ENCODE peak calls at places on chromosomes 5 and 9, in eight cellular contexts. H, J, O, X, F, I, K and S are unnamed samples.

GRCh38 chr5:119360905-119361605 is 5.2 kb downstream of the TNFAIP8 start:
- DNase-seq in F (no peak), K (no peak), O (peak; percentile 77), X (no peak), J (no peak), H (no peak), I (no peak), S (no peak)

GRCh38 chr5:65924366-65925093 is 1.8 kb upstream of the ERBIN start:
- DNase-seq in K (no peak), J (no peak), X (no peak), F (no peak), H (peak; percentile 18), O (peak; percentile 1), I (no peak), S (no peak)

GRCh38 chr5:150155258-150156032 is at the start of gene PDGFRB:
- DNase-seq in K (peak; percentile 95), F (no peak), J (no peak), X (peak; percentile 76), I (peak; percentile 91), O (no peak), H (peak; percentile 89), S (peak; percentile 89)

GRCh38 chr5:123180178-123180577 is 91.1 kb downstream of the PRDM6 start:
- DNase-seq in H (no peak), O (no peak), K (no peak), F (no peak), X (no peak), J (no peak), I (peak; percentile 12), S (no peak)

GRCh38 chr5:179822444-179822990 is 1.8 kb downstream of the SQSTM1 start:
- DNase-seq in O (no peak), X (no peak), J (no peak), F (no peak), K (no peak), I (no peak), H (no peak), S (no peak)

GRCh38 chr9:89676281-89676680 is 71.5 kb downstream of the GADD45G start:
- DNase-seq in K (no peak), O (no peak), F (no peak), X (no peak), I (peak; percentile 70), H (peak; percentile 69), J (no peak), S (no peak)

GRCh38 chr5:28743362-28743761 is 1705.0 kb upstream of the CDH9 start:
- DNase-seq in F (no peak), X (no peak), J (no peak), H (no peak), K (no peak), I (no peak), O (no peak), S (no peak)

GRCh38 chr5:80204808-80205614 is 50.8 kb downstream of the SERINC5 start:
- DNase-seq in F (no peak), X (no peak), J (no peak), I (peak; percentile 36), O (no peak), K (no peak), H (peak; percentile 38), S (peak; percentile 88)

GRCh38 chr5:76133967-76134366 is 50.8 kb downstream of the SV2C start:
- DNase-seq in H (no peak), X (no peak), I (no peak), K (no peak), J (no peak), O (no peak), F (no peak), S (no peak)

GRCh38 chr9:136331556-136332481 is 4.5 kb downstream of the GPSM1 start:
- DNase-seq in K (no peak), O (no peak), I (no peak), J (no peak), F (no peak), X (no peak), H (no peak), S (no peak)

DNA sequence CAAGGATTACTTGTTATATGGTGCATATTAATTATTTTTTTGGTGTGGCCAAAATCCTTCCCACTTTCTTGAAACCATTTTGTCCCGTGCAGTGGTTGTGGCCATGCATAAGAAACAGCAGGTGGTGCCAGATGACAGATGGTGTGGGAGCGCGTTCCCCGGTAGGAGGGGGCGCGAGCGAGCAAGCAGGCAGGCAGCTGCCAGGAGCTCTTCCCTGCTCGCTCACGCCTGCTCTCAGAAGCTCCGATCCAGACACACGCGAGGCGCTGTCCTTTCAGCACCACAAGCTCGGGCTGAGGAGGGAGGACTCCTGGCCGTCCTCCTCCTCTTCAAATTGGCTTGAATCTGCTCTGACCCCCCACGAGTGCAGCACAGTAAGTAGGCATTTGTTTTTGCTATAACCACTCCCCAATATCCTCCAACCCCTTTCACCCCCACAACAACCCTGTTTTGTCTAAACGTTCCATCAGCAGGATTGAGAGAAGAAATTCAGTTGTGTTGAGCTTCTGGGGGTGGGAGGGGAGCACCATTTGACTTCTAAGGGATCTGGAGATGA is at the start of gene NSG2:
- DNase-seq in H (peak; percentile 80), F (peak; percentile 91), I (peak; percentile 77), O (peak; percentile 95), X (peak; percentile 95), K (no peak), J (peak; percentile 16), S (peak; percentile 92)
- H3K27ac ChIP-seq in H (no peak within 1 kb of the TSS), F (no peak within 1 kb of the TSS), I (no peak within 1 kb of the TSS), O (no peak within 1 kb of the TSS), X (no peak within 1 kb of the TSS), K (no peak within 1 kb of the TSS), J (no peak within 1 kb of the TSS), S (no peak within 1 kb of the TSS)

DNA sequence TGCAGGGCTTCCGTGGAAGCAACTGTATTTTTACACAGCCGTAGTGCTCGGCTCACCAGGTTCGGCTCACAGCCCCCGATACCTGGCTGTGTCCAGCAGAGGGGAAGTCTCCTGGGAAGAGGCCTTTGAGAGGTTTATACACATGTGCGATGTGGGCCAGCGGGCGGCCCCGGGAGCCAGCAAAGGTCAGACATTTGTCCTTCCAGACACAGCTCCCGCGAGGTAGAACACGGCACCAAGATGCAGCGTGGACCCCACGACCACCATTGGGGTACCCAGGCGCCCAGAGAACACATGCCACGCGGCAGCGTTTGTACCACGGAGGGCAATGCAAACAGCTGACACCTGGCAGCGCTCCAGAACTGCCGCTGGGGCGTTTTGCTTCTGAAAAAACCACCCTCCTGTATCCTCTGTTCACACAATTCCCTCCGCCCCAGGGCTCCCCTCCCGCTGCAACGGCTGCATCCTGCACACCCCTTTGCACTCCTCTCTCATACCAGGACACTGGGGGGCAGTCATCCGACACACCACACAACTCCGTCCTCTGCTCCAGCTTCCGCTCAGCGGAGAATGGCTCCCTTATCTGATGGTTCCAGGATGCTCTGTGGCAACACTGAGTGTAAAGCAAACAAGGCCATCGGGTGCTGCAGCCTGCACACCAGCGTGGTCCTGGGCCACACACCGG is 235.3 kb downstream of the SYK start:
- DNase-seq in X (peak; percentile 78), J (no peak), F (peak; percentile 91), O (peak; percentile 85), K (peak; percentile 91), I (peak; percentile 81), H (peak; percentile 76), S (peak; percentile 83)
- H3K27ac ChIP-seq in X (no peak overlapping the region), J (no peak overlapping the region), F (peak overlapping the region; percentile 66), O (peak overlapping the region; percentile 88), K (peak overlapping the region; percentile 65), I (peak overlapping the region; percentile 74), H (no peak overlapping the region), S (no peak overlapping the region)

DNA sequence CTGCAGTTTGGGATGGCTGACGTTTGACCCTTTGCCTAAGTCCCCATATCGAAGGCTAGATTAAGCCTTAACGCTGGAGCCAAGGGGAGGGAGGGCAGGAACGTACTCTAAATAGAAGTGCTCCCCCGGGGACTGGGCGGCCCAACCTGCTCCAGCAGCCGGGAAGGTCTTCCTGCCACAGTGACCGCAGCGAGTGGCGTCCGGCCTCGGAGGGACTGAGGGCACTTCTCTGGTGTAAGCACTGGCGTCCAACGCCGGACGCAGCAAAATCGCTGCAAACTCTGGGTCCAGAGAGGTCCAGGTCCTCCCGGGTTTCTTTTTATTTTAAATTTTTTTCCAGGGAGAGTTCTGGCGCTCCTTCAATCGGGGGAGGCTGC is 505 bp upstream of the ACER2 start:
- DNase-seq in O (no peak), K (peak; percentile 84), X (no peak), F (peak; percentile 4), I (peak; percentile 74), J (no peak), H (peak; percentile 79), S (no peak)
- H3K27ac ChIP-seq in O (peak overlapping the region; percentile 14), K (peak overlapping the region; percentile 90), X (no peak overlapping the region), F (peak overlapping the region; percentile 61), I (peak overlapping the region; percentile 89), J (no peak overlapping the region), H (peak overlapping the region; percentile 83), S (no peak overlapping the region)

GRCh38 chr9:31334837-31335528 is 1049.5 kb upstream of the ACO1 start:
- DNase-seq in X (no peak), O (no peak), I (no peak), H (no peak), J (no peak), F (no peak), K (no peak), S (no peak)
- H3K27ac ChIP-seq in X (no peak overlapping the region), O (no peak overlapping the region), I (peak overlapping the region; percentile 64), H (peak overlapping the region; percentile 7), J (no peak overlapping the region), F (no peak overlapping the region), K (no peak overlapping the region), S (no peak overlapping the region)

GRCh38 chr9:130939405-130939941 is 426 bp upstream of the FIBCD1 start:
- DNase-seq in F (no peak), O (peak; percentile 17), I (no peak), H (no peak), K (no peak), X (peak; percentile 47), J (no peak), S (no peak)
- H3K27ac ChIP-seq in F (peak overlapping the region; percentile 78), O (no peak overlapping the region), I (no peak overlapping the region), H (no peak overlapping the region), K (no peak overlapping the region), X (no peak overlapping the region), J (no peak overlapping the region), S (no peak overlapping the region)

DNA sequence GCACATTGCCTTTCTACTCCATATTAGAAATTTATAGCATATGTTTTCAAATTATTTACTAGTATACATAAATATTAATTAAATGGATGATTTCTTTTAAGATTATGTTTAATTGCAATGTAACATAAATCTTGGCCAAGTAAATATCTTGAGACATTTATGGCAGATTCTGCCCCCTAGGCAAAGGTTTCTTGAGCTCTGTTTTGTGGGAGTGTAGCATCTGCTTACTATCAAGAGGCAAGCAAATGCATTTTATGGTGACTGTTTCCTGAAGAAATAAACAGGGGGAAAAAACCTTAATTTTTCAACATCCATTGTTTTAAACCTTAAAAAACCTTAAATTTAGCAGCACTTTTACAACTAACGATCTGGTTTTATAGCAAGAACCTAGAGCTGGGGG is 25.7 kb upstream of the FREM1 start:
- DNase-seq in H (no peak), F (no peak), J (no peak), O (no peak), X (no peak), K (no peak), I (no peak), S (no peak)
- H3K27ac ChIP-seq in H (no peak overlapping the region), F (no peak overlapping the region), J (no peak overlapping the region), O (no peak overlapping the region), X (no peak overlapping the region), K (no peak overlapping the region), I (no peak overlapping the region), S (no peak overlapping the region)